ENCODE peak calls at places on chromosomes 13 and 19, in six cellular contexts. J, X, Z, S, V and O are unnamed samples.
A peak's percentile ranks its signal among the peaks of the same experiment; 100 is the strongest.

GRCh38 chr13:92657565-92657964 is 569.0 kb upstream of the GPC6 start:
- DNase-seq in J (peak; percentile 1), X (no peak), Z (no peak), S (no peak), V (no peak), O (no peak)

GRCh38 chr13:67410645-67411044 is 180.5 kb upstream of the PCDH9 start:
- DNase-seq in J (no peak), X (no peak), Z (no peak), S (no peak), V (no peak), O (no peak)

GRCh38 chr13:67281476-67281875 is 51.3 kb upstream of the PCDH9 start:
- DNase-seq in J (no peak), X (no peak), Z (no peak), S (no peak), V (no peak), O (no peak)

GRCh38 chr19:29779921-29780320 is 31.9 kb upstream of the CCNE1 start:
- DNase-seq in J (no peak), X (no peak), Z (no peak), S (no peak), V (no peak), O (no peak)

GRCh38 chr19:19578241-19578640 is 40.2 kb downstream of the CILP2 start:
- DNase-seq in J (no peak), X (no peak), Z (no peak), S (no peak), V (no peak), O (peak; percentile 62)

GRCh38 chr19:33685541-33685940 is 63.8 kb downstream of the CHST8 start:
- DNase-seq in J (no peak), X (no peak), Z (no peak), S (no peak), V (no peak), O (peak; percentile 73)

GRCh38 chr19:2542341-2543069 is 66.6 kb downstream of the GADD45B start:
- DNase-seq in J (peak; percentile 71), X (no peak), Z (peak; percentile 63), S (no peak), V (no peak), O (no peak)

GRCh38 chr19:12733369-12733896 is 1.1 kb downstream of the TRIR start:
- DNase-seq in J (peak; percentile 45), X (peak; percentile 59), Z (peak; percentile 44), S (no peak), V (no peak), O (peak; percentile 76)

GRCh38 chr19:6730153-6730804 is 7.1 kb downstream of the GPR108 start:
- DNase-seq in J (no peak), X (peak; percentile 49), Z (peak; percentile 96), S (peak; percentile 94), V (no peak), O (peak; percentile 71)

GRCh38 chr13:44713793-44714469 is 137.8 kb upstream of the TSC22D1 start:
- DNase-seq in J (peak; percentile 94), X (peak; percentile 50), Z (peak; percentile 53), S (no peak), V (no peak), O (no peak)

GRCh38 chr13:23180711-23181110 is at the start of gene SGCG:
- DNase-seq in J (no peak), X (no peak), Z (no peak), S (no peak), V (no peak), O (no peak)

GRCh38 chr19:6719540-6719861 is 949 bp downstream of the C3 start:
- DNase-seq in J (no peak), X (no peak), Z (no peak), S (no peak), V (no peak), O (no peak)

GRCh38 chr13:96575423-96576320 is 418.6 kb downstream of the OXGR1 start:
- DNase-seq in J (no peak), X (no peak), Z (no peak), S (no peak), V (no peak), O (no peak)

GRCh38 chr19:46704379-46705076 is 12.4 kb downstream of the PRKD2 start:
- DNase-seq in J (no peak), X (peak; percentile 90), Z (peak; percentile 29), S (peak; percentile 81), V (no peak), O (peak; percentile 83)

GRCh38 chr19:55379161-55379560 is 2.5 kb downstream of the TMEM190 start:
- DNase-seq in J (no peak), X (no peak), Z (no peak), S (no peak), V (no peak), O (peak; percentile 37)

GRCh38 chr13:44667950-44668349 is 91.8 kb upstream of the TSC22D1 start:
- DNase-seq in J (peak; percentile 53), X (no peak), Z (no peak), S (no peak), V (no peak), O (no peak)

GRCh38 chr19:10812196-10812595 is 23.8 kb downstream of the TMED1 start:
- DNase-seq in J (no peak), X (no peak), Z (no peak), S (peak; percentile 48), V (no peak), O (no peak)

GRCh38 chr19:21269813-21270212 is 59.4 kb downstream of the ZNF708 start:
- DNase-seq in J (no peak), X (no peak), Z (no peak), S (no peak), V (no peak), O (peak; percentile 8)

GRCh38 chr13:81986308-81986707 is 1645.4 kb upstream of the SPRY2 start:
- DNase-seq in J (no peak), X (no peak), Z (no peak), S (no peak), V (no peak), O (no peak)

GRCh38 chr19:32469796-32470195 is 64.2 kb downstream of the DPY19L3 start:
- DNase-seq in J (peak; percentile 50), X (no peak), Z (no peak), S (no peak), V (no peak), O (no peak)

GRCh38 chr19:38975214-38975860 is at the start of gene FBXO17:
- DNase-seq in J (peak; percentile 63), X (peak; percentile 84), Z (peak; percentile 47), S (peak; percentile 91), V (no peak), O (peak; percentile 90)

DNA sequence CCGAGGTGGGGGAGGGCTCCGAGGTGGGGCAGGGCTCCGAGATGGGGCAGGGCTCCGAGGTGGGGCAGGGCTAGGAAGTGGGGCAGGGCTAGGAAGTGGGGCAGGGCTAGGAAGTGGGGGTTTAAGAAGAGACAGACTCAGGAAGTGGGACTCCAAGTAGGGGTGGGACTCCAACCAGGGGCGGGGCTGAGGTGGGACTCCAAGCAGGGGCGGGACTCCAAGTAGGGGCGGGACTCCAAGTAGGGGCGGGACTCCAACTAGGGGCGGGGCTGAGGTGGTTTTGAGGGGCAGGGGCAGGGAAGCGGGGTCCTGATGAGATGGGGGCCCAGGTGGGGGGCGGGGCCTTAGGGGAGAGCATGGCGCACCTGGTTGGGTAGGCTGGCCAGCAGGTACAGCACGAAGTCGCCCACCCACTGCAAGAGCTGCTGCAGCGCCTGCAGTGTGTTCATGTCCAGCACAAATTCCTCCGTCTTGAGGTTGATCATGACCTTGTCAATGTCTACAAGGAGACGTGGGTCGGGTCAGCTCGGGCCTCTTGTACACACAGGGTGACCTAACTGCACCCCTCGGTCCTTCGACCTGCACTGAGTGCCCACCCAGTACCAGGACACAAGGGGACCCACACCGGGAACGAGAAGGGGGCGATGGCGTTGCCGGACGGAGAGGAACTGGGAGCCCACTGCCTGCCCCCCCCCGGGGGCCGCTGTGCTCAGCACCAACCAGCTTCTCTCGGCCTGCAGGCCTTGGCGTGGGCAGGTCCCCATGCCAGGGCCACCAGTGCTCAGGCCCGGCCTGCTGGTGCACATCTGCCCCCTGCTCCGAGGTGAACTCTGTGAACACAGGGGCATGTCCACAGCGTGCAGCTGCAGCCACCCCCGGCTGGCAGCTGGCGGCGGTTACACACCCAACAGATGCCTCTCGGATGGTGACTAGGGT is 13.9 kb downstream of the CFD start:
- DNase-seq in J (peak; percentile 31), X (no peak), Z (no peak), S (peak; percentile 74), V (peak; percentile 32), O (peak; percentile 68)
- TF ChIP-seq USF2 in J (no peak), X (no peak), Z (no peak), S (no peak), V (no peak), O (no peak)

GRCh38 chr13:31543190-31543589 is 196.1 kb upstream of the RXFP2 start:
- DNase-seq in J (no peak), X (no peak), Z (no peak), S (no peak), V (no peak), O (no peak)

GRCh38 chr13:31540316-31540715 is 199.0 kb upstream of the RXFP2 start:
- DNase-seq in J (no peak), X (no peak), Z (no peak), S (no peak), V (no peak), O (no peak)

DNA sequence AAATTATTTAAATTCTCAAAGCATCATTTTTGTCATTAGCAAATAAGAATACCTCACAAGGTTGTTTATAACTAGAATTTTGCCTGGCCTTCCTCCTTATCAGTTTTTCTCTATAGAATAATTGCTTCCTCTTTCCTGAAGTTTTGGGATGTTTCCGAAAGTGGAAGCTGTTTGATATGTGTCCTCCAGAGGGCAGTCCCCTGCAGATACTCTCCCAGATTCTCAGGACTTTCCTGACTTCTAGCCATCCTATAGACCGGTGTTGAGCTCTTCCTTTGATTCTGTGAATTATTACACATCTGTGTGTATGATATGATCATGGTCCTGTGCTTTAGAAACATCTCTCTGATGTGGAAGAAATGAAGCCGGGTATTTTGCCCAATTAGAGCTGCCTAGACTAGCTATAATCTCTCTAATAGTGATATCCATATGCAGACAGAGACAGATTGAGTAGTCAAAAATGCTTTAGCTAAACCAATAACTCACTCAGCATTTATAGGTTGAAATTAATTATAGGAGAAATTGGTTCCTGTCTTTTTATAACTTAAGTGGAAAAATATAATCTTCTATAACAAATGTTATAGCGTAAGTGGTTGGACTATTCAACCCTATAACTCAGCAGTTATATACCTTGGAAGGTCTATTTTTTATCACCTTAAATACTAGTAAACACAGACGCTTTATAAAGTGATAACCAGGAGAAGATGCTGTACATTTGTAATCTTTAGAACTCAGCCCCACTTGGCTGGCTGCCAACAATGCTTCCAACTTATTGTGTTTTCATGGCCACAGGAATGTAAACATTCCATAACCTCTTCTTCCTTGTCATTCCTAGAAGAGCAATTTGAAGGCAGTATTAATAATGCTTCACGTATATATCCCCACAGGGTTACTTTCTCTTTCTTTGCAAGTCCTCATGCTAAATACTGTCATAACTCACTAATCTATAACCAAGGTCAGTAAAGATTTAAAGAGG is 201.0 kb upstream of the RXFP2 start:
- DNase-seq in J (peak; percentile 45), X (no peak), Z (peak; percentile 16), S (peak; percentile 10), V (no peak), O (peak; percentile 34)
- TF ChIP-seq SMC3 in J (peak; percentile 57), X (peak; percentile 11), Z (peak; percentile 46), S (peak; percentile 39), V (no peak), O (peak; percentile 76)

DNA sequence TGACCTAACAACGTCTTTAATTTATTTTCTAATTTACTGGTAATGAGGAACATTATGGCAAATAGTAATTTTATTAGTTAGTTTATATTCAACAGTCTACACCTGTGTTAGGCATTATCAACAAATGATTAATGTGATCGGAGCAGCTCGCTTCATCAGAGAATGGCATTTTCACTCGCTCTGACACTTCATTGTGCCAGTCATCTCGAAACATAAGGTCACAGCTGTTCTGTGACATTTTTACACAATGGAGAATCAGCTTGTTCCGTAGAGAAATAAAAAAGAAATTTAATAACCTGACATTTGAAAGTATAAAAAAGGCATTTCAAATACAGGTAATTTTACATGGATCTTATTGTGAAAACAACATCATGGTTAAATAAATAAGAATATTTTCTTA is 858.4 kb downstream of the SLITRK6 start:
- DNase-seq in J (no peak), X (no peak), Z (no peak), S (no peak), V (no peak), O (no peak)
- TF ChIP-seq USF2 in J (no peak), X (no peak), Z (no peak), S (no peak), V (no peak), O (no peak)

GRCh38 chr13:64688893-64689677 is 2541.1 kb downstream of the PCDH9 start:
- DNase-seq in J (peak; percentile 81), X (no peak), Z (no peak), S (no peak), V (no peak), O (no peak)
- TF ChIP-seq SMC3 in J (no peak), X (no peak), Z (no peak), S (no peak), V (no peak), O (no peak)